ENCODE peak calls at places on chromosomes 12 and 14, in eight cellular contexts. Z, B, R, L, T, K, H and C are unnamed samples.

GRCh38 chr14:94617988-94618822 is 6.0 kb downstream of the SERPINA3 start:
- DNase-seq in L (no peak), B (no peak), R (no peak), Z (no peak), K (no peak), H (no peak), T (no peak), C (no peak)

GRCh38 chr12:7479784-7480183 is 23.8 kb downstream of the CD163 start:
- DNase-seq in R (no peak), L (no peak), B (no peak), T (no peak), Z (no peak), H (no peak), K (no peak), C (no peak)

GRCh38 chr14:62734831-62735230 is 310.4 kb downstream of the KCNH5 start:
- DNase-seq in R (no peak), L (no peak), H (no peak), T (no peak), Z (no peak), K (no peak), B (no peak), C (no peak)

GRCh38 chr12:20444595-20445170 is 76.3 kb downstream of the PDE3A start:
- DNase-seq in R (no peak), T (no peak), B (no peak), L (no peak), K (no peak), Z (no peak), H (no peak), C (no peak)

GRCh38 chr12:131675126-131676080 is 35.5 kb upstream of the SFSWAP start:
- DNase-seq in T (no peak), K (no peak), B (no peak), L (no peak), H (no peak), R (no peak), Z (no peak), C (no peak)

GRCh38 chr12:85740190-85740589 is 96.0 kb downstream of the RASSF9 start:
- DNase-seq in T (no peak), B (no peak), H (no peak), K (no peak), Z (no peak), R (no peak), L (no peak), C (no peak)

GRCh38 chr14:78238141-78238540 is 68.0 kb downstream of the NRXN3 start:
- DNase-seq in R (no peak), T (no peak), H (no peak), Z (no peak), B (no peak), L (no peak), K (no peak), C (no peak)

GRCh38 chr14:94041551-94042346 is 15.6 kb downstream of the OTUB2 start:
- DNase-seq in K (no peak), T (no peak), R (no peak), Z (peak; percentile 28), L (no peak), B (peak; percentile 14), H (peak; percentile 54), C (no peak)

GRCh38 chr12:57821474-57822214 is 3.1 kb upstream of the AVIL start:
- DNase-seq in Z (no peak), R (no peak), L (no peak), B (no peak), K (no peak), T (no peak), H (no peak), C (no peak)

GRCh38 chr12:29024117-29024516 is 125.0 kb upstream of the FAR2 start:
- DNase-seq in R (no peak), T (no peak), Z (no peak), K (no peak), L (no peak), B (no peak), H (no peak), C (no peak)
- TF ChIP-seq CTCF in R (no peak), T (peak; percentile 49), Z (no peak), K (no peak), L (peak; percentile 55), B (no peak), H (no peak), C (no peak)

DNA sequence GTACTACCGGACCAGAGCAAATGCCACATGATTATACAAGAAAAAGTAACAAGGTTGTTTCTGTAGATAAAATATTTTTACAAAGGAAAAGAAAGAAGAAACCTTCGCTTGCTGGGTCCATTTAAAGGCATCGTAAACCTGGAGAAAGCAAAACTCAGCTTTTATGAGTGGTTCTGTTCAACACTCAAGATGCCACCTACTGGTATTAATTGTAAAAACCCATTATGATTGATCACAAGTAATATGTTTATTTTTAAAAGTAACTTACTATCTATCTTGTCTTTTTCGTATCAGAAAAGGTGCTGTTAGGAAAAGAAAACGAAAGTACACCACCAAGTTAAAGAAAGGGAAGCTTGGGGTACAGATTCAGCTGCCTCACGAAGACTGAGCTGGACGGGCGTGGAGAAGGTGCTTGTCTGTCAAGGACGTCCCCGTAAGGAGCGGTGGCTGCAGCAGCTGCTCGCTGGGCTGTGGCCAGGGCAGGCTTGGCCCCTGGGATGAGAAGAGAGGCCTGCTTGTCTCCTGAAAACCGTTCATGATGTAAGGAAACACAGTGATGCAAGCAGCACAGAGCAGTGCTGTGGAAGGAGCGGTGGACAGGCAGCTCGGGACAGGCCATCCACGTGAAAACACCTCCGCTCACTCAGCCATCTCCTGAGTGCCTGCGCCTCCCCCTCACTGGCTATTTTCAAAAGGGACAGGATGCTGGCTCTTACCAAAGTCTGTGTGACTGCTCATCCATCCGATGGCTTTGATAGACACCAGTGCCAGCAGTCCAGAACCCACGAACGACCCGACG is 25.0 kb downstream of the SLC15A4 start:
- DNase-seq in L (no peak), R (no peak), H (no peak), B (no peak), T (no peak), K (peak; percentile 57), Z (no peak), C (no peak)
- TF ChIP-seq CTCF in L (peak; percentile 40), R (peak; percentile 39), H (no peak), B (no peak), T (peak; percentile 25), K (peak; percentile 21), Z (peak; percentile 32), C (no peak)

GRCh38 chr14:33904609-33905008 is 46.3 kb downstream of the EGLN3 start:
- DNase-seq in R (no peak), K (no peak), L (no peak), T (no peak), B (no peak), Z (no peak), H (no peak), C (no peak)

GRCh38 chr14:33903369-33903768 is 47.5 kb downstream of the EGLN3 start:
- DNase-seq in L (no peak), H (no peak), Z (no peak), R (no peak), K (no peak), T (no peak), B (no peak), C (no peak)

GRCh38 chr14:33909380-33910084 is 41.3 kb downstream of the EGLN3 start:
- DNase-seq in T (no peak), Z (no peak), R (no peak), L (no peak), H (no peak), B (no peak), K (no peak), C (no peak)

GRCh38 chr14:33908540-33909223 is 42.2 kb downstream of the EGLN3 start:
- DNase-seq in Z (no peak), R (no peak), T (no peak), K (no peak), L (no peak), B (no peak), H (no peak), C (no peak)

GRCh38 chr14:33906968-33907367 is 43.9 kb downstream of the EGLN3 start:
- DNase-seq in H (no peak), R (no peak), B (no peak), T (no peak), L (no peak), K (no peak), Z (no peak), C (no peak)
- TF ChIP-seq CTCF in H (no peak), R (no peak), B (no peak), T (no peak), L (no peak), K (no peak), Z (no peak), C (no peak)

DNA sequence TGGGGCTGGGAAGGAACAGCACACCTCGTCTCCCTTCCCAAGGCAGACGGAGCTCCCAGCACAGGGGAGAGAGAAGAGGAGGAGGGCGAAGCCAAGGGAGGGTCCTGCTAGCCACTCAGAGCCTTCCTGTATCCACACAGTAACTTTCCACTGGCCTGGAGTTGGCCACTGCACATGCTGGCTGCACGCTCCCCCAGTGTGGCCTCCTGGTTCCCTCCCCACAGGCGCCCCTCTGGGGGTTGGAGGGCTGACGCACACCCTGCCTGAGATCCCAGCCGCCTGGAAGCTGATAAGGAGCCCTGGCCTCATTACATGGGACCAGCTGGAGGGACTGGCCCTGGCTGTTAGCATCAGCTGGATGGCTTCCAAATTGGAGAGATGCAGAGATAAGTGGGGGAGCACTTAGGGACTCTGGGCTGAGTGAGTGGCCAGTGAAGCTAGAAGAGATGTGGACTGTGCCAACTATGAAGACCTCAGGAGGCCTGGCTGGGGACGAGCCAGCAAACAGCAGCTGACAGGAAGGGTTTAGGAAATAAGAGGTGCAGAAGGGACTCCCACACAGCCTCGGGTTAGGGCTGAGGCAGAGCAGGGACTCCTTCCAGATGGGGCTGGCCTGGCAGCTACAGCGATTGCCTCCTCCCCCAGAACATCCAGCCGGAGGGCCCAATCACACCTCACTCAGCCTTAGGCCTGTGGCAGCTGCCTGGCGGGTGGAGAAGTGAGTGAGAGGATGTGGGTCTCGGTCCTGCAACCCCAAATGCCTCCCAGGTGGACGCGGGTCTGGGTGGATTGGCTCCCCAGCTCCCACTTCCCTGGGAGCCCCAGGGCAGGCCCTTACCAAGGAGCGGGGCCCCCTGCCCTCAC is 26.3 kb upstream of the BCDIN3D start:
- DNase-seq in R (no peak), H (peak; percentile 83), T (peak; percentile 85), B (peak; percentile 87), L (no peak), K (peak; percentile 86), Z (peak; percentile 72), C (no peak)
- TF ChIP-seq CTCF in R (no peak), H (no peak), T (no peak), B (no peak), L (no peak), K (no peak), Z (no peak), C (no peak)